ENCODE peak calls at places on chromosomes 11 and 22, in six cellular contexts. E, A, K, I, R and H are unnamed samples.
A peak's percentile ranks its signal among the peaks of the same experiment; 100 is the strongest.

GRCh38 chr11:61752117-61752924 is at the start of gene MYRF:
- DNase-seq in K (peak; percentile 78), I (peak; percentile 57), E (no peak), A (peak; percentile 70), R (no peak), H (peak; percentile 64)

GRCh38 chr22:44947846-44948245 is 62.0 kb downstream of the PHF21B start:
- DNase-seq in A (no peak), I (no peak), K (no peak), E (no peak), R (no peak), H (no peak)

GRCh38 chr11:132670921-132671675 is 861.2 kb downstream of the OPCML start:
- DNase-seq in A (no peak), R (no peak), I (no peak), K (no peak), E (no peak), H (no peak)

GRCh38 chr11:106466441-106467190 is 389.2 kb downstream of the AASDHPPT start:
- DNase-seq in K (no peak), E (no peak), I (peak; percentile 60), R (no peak), A (no peak), H (no peak)

GRCh38 chr11:103384652-103385051 is 275.4 kb downstream of the DYNC2H1 start:
- DNase-seq in R (no peak), K (no peak), E (no peak), A (no peak), I (no peak), H (no peak)

GRCh38 chr11:128487978-128488377 is 99.4 kb downstream of the ETS1 start:
- DNase-seq in R (no peak), I (no peak), A (no peak), K (no peak), E (no peak), H (no peak)

GRCh38 chr11:2927851-2928604 is 1.2 kb downstream of the PHLDA2 start:
- DNase-seq in E (no peak), R (no peak), I (peak; percentile 55), A (peak; percentile 24), K (no peak), H (no peak)

GRCh38 chr11:130202009-130202817 is 42.6 kb downstream of the ST14 start:
- DNase-seq in E (no peak), A (no peak), K (no peak), R (peak; percentile 43), I (no peak), H (no peak)

GRCh38 chr22:41028841-41029240 is 63.6 kb upstream of the EP300 start:
- DNase-seq in E (no peak), R (no peak), K (no peak), A (no peak), I (no peak), H (no peak)

GRCh38 chr11:78202733-78203167 is 14.0 kb downstream of the USP35 start:
- DNase-seq in A (no peak), E (no peak), I (peak; percentile 70), K (no peak), R (peak; percentile 29), H (no peak)

GRCh38 chr11:65448074-65448417 is 25.4 kb downstream of the NEAT1 start:
- DNase-seq in K (no peak), E (no peak), R (no peak), A (no peak), I (no peak), H (no peak)

GRCh38 chr11:30292545-30292944 is 30.4 kb upstream of the ARL14EP start:
- DNase-seq in E (no peak), R (no peak), A (no peak), I (no peak), K (no peak), H (no peak)

GRCh38 chr11:128716661-128717210 is 22.9 kb downstream of the FLI1 start:
- DNase-seq in R (no peak), E (no peak), K (no peak), I (no peak), A (no peak), H (peak; percentile 60)

GRCh38 chr11:12213920-12214319 is 103.5 kb downstream of the MICAL2 start:
- DNase-seq in I (no peak), A (no peak), E (no peak), R (no peak), K (no peak), H (no peak)

GRCh38 chr11:60265373-60266214 is 14.9 kb upstream of the MS4A4A start:
- DNase-seq in E (peak; percentile 72), I (peak; percentile 36), A (no peak), K (no peak), R (no peak), H (no peak)

GRCh38 chr11:93939084-93939780 is 81.9 kb upstream of the HEPHL1 start:
- DNase-seq in A (no peak), K (no peak), E (no peak), R (no peak), I (no peak), H (no peak)

GRCh38 chr11:129061466-129062194 is 119.0 kb upstream of the TP53AIP1 start:
- DNase-seq in R (no peak), I (no peak), K (no peak), E (no peak), A (no peak), H (no peak)

GRCh38 chr11:75275581-75275980 is 35.0 kb downstream of the TPBGL start:
- DNase-seq in I (peak; percentile 55), E (no peak), R (peak; percentile 73), K (peak; percentile 10), A (peak; percentile 51), H (peak; percentile 47)

GRCh38 chr11:106152013-106152412 is 74.6 kb downstream of the AASDHPPT start:
- DNase-seq in E (no peak), K (no peak), R (no peak), I (peak; percentile 17), A (no peak), H (no peak)

GRCh38 chr22:31623634-31624312 is 38.2 kb downstream of the PISD start:
- DNase-seq in R (no peak), I (no peak), A (no peak), E (no peak), K (peak; percentile 37), H (no peak)

GRCh38 chr22:44685384-44686056 is 16.5 kb upstream of the PRR5 start:
- DNase-seq in E (no peak), K (no peak), R (no peak), A (no peak), I (peak; percentile 85), H (peak; percentile 58)

GRCh38 chr11:123405123-123405592 is 24.9 kb upstream of the GRAMD1B start:
- DNase-seq in K (no peak), I (no peak), A (no peak), E (no peak), R (no peak), H (no peak)

GRCh38 chr22:39567135-39567946 is 3.2 kb upstream of the CACNA1I start:
- DNase-seq in K (no peak), E (no peak), R (no peak), A (no peak), I (peak; percentile 12), H (no peak)

GRCh38 chr22:39309881-39310714 is 9.3 kb downstream of the RPL3 start:
- DNase-seq in R (no peak), A (no peak), I (no peak), E (no peak), K (no peak), H (no peak)

GRCh38 chr11:61411589-61411988 is 18.2 kb downstream of the CPSF7 start:
- DNase-seq in A (no peak), K (no peak), E (no peak), R (no peak), I (no peak), H (no peak)

GRCh38 chr11:10622957-10623787 is 54.7 kb upstream of the LYVE1 start:
- DNase-seq in K (no peak), E (no peak), R (peak; percentile 74), I (no peak), A (peak; percentile 30), H (no peak)

GRCh38 chr11:130220311-130221030 is 60.9 kb downstream of the ST14 start:
- DNase-seq in E (no peak), A (no peak), R (no peak), K (no peak), I (no peak), H (no peak)

GRCh38 chr11:70719516-70719915 is 321.2 kb downstream of the CTTN start:
- DNase-seq in R (no peak), I (no peak), E (no peak), K (no peak), A (no peak), H (no peak)
- H3K9me3 ChIP-seq in R (no peaks in the 10 kb centered on the region), I (no peaks in the 10 kb centered on the region), E (no peaks in the 10 kb centered on the region), K (no peaks in the 10 kb centered on the region), A (no peaks in the 10 kb centered on the region), H (no peaks in the 10 kb centered on the region)

GRCh38 chr22:49524362-49524761 is 303.3 kb downstream of the BRD1 start:
- DNase-seq in A (no peak), E (no peak), I (no peak), R (no peak), K (no peak), H (no peak)
- H3K9me3 ChIP-seq in A (no peaks in the 10 kb centered on the region), E (no peaks in the 10 kb centered on the region), I (no peaks in the 10 kb centered on the region), R (peaks cover 3% of the 10 kb centered on the region), K (peaks cover 4% of the 10 kb centered on the region), H (no peaks in the 10 kb centered on the region)

GRCh38 chr22:48715511-48715910 is 1112.2 kb downstream of the BRD1 start:
- DNase-seq in E (no peak), I (no peak), K (no peak), A (no peak), R (no peak), H (no peak)

GRCh38 chr22:48718818-48719500 is 1108.7 kb downstream of the BRD1 start:
- DNase-seq in K (no peak), R (peak; percentile 64), I (no peak), E (no peak), A (no peak), H (no peak)

GRCh38 chr22:48717883-48718817 is 1109.5 kb downstream of the BRD1 start:
- DNase-seq in R (peak; percentile 52), E (no peak), A (no peak), K (no peak), I (no peak), H (no peak)

GRCh38 chr22:48719978-48720661 is 1107.6 kb downstream of the BRD1 start:
- DNase-seq in K (no peak), I (no peak), E (no peak), R (peak; percentile 37), A (no peak), H (no peak)

GRCh38 chr22:48717076-48717810 is 1110.4 kb downstream of the BRD1 start:
- DNase-seq in E (no peak), A (no peak), K (no peak), R (peak; percentile 28), I (no peak), H (no peak)
- H3K9me3 ChIP-seq in E (no peaks in the 10 kb centered on the region), A (no peaks in the 10 kb centered on the region), K (no peaks in the 10 kb centered on the region), R (no peaks in the 10 kb centered on the region), I (no peaks in the 10 kb centered on the region), H (no peaks in the 10 kb centered on the region)

GRCh38 chr11:68549789-68550484 is 89.4 kb downstream of the PPP6R3 start:
- DNase-seq in A (no peak), E (no peak), I (no peak), K (no peak), R (no peak), H (no peak)

GRCh38 chr11:68543594-68543993 is 83.0 kb downstream of the PPP6R3 start:
- DNase-seq in K (no peak), A (no peak), R (no peak), E (no peak), I (no peak), H (no peak)

GRCh38 chr11:68545347-68545746 is 84.8 kb downstream of the PPP6R3 start:
- DNase-seq in K (no peak), R (no peak), I (no peak), E (no peak), A (no peak), H (no peak)

GRCh38 chr11:68545796-68546195 is 85.2 kb downstream of the PPP6R3 start:
- DNase-seq in A (no peak), K (no peak), R (no peak), I (no peak), E (no peak), H (no peak)

GRCh38 chr11:68546555-68546954 is 86.0 kb downstream of the PPP6R3 start:
- DNase-seq in R (no peak), I (no peak), E (no peak), K (no peak), A (peak; percentile 37), H (no peak)
- H3K9me3 ChIP-seq in R (no peaks in the 10 kb centered on the region), I (no peaks in the 10 kb centered on the region), E (no peaks in the 10 kb centered on the region), K (no peaks in the 10 kb centered on the region), A (no peaks in the 10 kb centered on the region), H (no peaks in the 10 kb centered on the region)